ENCODE peak calls at places on chromosome 9, in ten cellular contexts. L, N, M, C, V, W, R, E, J and K are unnamed samples.

GRCh38 chr9:79611091-79611614 is 39.4 kb downstream of the TLE4 start:
- DNase-seq in J (no peak), V (no peak), C (no peak), E (no peak), N (no peak), W (no peak), L (no peak), M (no peak), R (no peak), K (no peak)

GRCh38 chr9:26142631-26143030 is 464.4 kb upstream of the TUSC1 start:
- DNase-seq in J (no peak), M (no peak), W (no peak), V (no peak), E (no peak), C (no peak), L (no peak), R (no peak), N (no peak), K (no peak)

GRCh38 chr9:111916234-111916645 is 19.6 kb downstream of the UGCG start:
- DNase-seq in C (no peak), V (no peak), E (no peak), M (no peak), W (no peak), J (no peak), N (no peak), L (no peak), R (no peak), K (no peak)

GRCh38 chr9:131335356-131335755 is 45.8 kb downstream of the PLPP7 start:
- DNase-seq in L (no peak), M (peak), C (no peak), V (no peak), R (no peak), W (no peak), N (no peak), E (no peak), J (no peak), K (no peak)

GRCh38 chr9:98288876-98289275 is 33.4 kb upstream of the TBC1D2 start:
- DNase-seq in L (no peak), C (no peak), E (peak), W (peak), V (no peak), N (no peak), J (no peak), M (no peak), R (no peak), K (no peak)

GRCh38 chr9:18799420-18799819 is 233.6 kb downstream of the SAXO1 start:
- DNase-seq in R (no peak), L (no peak), N (no peak), M (no peak), J (no peak), E (no peak), W (no peak), C (no peak), V (no peak), K (no peak)

GRCh38 chr9:134396825-134397224 is 70.6 kb downstream of the RXRA start:
- DNase-seq in V (no peak), W (no peak), J (no peak), E (no peak), L (no peak), R (no peak), C (no peak), N (no peak), M (no peak), K (no peak)

GRCh38 chr9:113687680-113688371 is 188.3 kb upstream of the ZNF618 start:
- DNase-seq in C (no peak), R (no peak), W (no peak), M (no peak), J (no peak), L (no peak), V (no peak), E (no peak), N (no peak), K (no peak)

GRCh38 chr9:26919698-26920097 is 27.1 kb upstream of the CAAP1 start:
- DNase-seq in E (no peak), C (no peak), M (no peak), J (no peak), W (no peak), N (no peak), V (no peak), R (no peak), L (no peak), K (no peak)

GRCh38 chr9:91698266-91698665 is 251.8 kb downstream of the ROR2 start:
- DNase-seq in E (no peak), L (no peak), V (no peak), J (no peak), W (no peak), N (no peak), M (no peak), R (no peak), C (no peak), K (no peak)

GRCh38 chr9:130707225-130707976 is 13.8 kb downstream of the EXOSC2 start:
- DNase-seq in C (no peak), E (peak), N (peak), L (peak), W (peak), M (peak), V (no peak), J (peak), R (no peak), K (no peak)

GRCh38 chr9:109020982-109021511 is 7.7 kb upstream of the CTNNAL1 start:
- DNase-seq in M (no peak), W (no peak), R (no peak), L (no peak), J (no peak), N (no peak), V (no peak), E (no peak), C (no peak), K (no peak)

GRCh38 chr9:125663127-125663526 is 43.9 kb downstream of the MAPKAP1 start:
- DNase-seq in J (no peak), V (no peak), R (peak), W (no peak), N (no peak), C (peak), M (no peak), E (no peak), L (no peak), K (no peak)

GRCh38 chr9:20722221-20722620 is 38.2 kb downstream of the FOCAD start:
- DNase-seq in J (no peak), L (no peak), E (no peak), V (no peak), C (no peak), W (no peak), R (no peak), N (no peak), M (no peak), K (no peak)

GRCh38 chr9:20728493-20729220 is 44.6 kb downstream of the FOCAD start:
- DNase-seq in N (no peak), C (no peak), L (no peak), E (no peak), M (no peak), J (peak), V (no peak), W (no peak), R (no peak), K (no peak)

GRCh38 chr9:20729545-20729944 is 45.5 kb downstream of the FOCAD start:
- DNase-seq in N (no peak), J (no peak), V (no peak), C (no peak), W (no peak), M (no peak), E (no peak), L (no peak), R (no peak), K (no peak)

GRCh38 chr9:20725675-20726074 is 41.6 kb downstream of the FOCAD start:
- DNase-seq in L (no peak), V (no peak), J (peak), R (no peak), C (no peak), M (no peak), N (no peak), W (no peak), E (no peak), K (no peak)

DNA sequence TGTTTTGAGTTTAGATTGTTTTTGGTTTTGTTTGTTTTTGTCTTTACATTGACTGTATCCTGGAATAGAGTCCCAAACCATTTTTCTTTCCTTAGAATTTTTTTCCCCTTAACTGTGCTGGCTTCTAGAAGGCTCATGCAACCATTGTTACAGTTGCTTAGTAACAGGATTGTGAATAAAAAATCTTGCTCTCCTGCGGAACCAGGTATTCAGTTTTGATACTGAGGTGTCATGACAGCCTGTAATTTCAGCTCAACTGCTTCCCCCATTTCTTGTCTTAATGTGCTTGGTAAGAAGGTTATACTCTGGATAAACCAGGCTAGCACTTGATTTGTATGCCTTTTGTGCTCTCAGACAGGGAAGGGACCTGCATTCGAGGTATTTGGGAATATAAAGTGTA is 42.1 kb downstream of the FOCAD start:
- DNase-seq in N (no peak), V (no peak), W (no peak), C (no peak), R (no peak), E (no peak), L (no peak), M (no peak), J (peak), K (no peak)
- TF ChIP-seq POLR2AphosphoS5 in N (no peak), V (no peak), W (no peak), C (no peak), R (no peak), E (no peak), L (no peak), M (no peak), J (no peak), K (no peak)

DNA sequence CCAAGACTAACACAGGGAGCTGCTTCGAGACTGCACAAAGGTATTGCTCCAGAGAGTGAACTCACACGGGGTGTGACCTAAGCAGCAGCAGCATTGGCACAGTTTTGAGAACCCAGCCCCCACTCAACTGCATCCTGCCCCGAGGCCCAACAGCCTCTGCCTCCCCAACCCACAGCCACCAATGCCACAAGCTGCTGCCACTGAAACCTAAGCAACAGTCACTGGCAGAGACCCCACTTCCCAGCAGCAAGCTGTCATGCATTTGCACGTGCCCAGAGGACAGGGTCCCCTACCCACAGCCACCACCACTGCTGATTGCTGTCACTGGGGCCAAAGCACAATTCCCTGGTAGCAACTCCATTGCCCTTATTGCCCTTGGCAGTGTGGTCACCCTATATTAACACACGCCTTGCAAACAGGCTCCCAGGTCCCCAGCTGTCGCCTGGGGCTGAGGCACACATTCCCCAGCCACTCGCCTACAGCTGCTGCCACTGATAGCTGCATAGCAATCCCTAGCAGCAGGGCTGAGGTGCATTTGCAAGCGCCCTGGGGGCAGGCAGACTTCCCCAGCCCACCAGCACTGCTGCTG is 141.0 kb downstream of the AGTPBP1 start:
- DNase-seq in W (no peak), V (no peak), N (no peak), E (no peak), C (no peak), M (no peak), J (no peak), R (no peak), L (no peak), K (no peak)
- H3K27ac ChIP-seq in W (no peak), V (no peak), N (no peak), E (no peak), C (no peak), M (no peak), J (no peak), R (no peak), L (no peak), K (no peak)

GRCh38 chr9:36204906-36205547 is 14.3 kb downstream of the CLTA start:
- DNase-seq in N (no peak), E (no peak), C (no peak), M (peak), R (no peak), J (no peak), L (no peak), W (no peak), V (no peak), K (no peak)
- TF ChIP-seq POLR2AphosphoS5 in N (no peak), E (no peak), C (no peak), M (no peak), R (no peak), J (no peak), L (no peak), W (no peak), V (no peak), K (no peak)

GRCh38 chr9:85528607-85529006 is 213.1 kb downstream of the AGTPBP1 start:
- DNase-seq in N (no peak), J (no peak), M (no peak), V (no peak), C (no peak), R (no peak), L (no peak), W (no peak), E (no peak), K (no peak)
- H3K27ac ChIP-seq in N (no peak), J (no peak), M (peak), V (no peak), C (no peak), R (no peak), L (no peak), W (no peak), E (no peak), K (no peak)

DNA sequence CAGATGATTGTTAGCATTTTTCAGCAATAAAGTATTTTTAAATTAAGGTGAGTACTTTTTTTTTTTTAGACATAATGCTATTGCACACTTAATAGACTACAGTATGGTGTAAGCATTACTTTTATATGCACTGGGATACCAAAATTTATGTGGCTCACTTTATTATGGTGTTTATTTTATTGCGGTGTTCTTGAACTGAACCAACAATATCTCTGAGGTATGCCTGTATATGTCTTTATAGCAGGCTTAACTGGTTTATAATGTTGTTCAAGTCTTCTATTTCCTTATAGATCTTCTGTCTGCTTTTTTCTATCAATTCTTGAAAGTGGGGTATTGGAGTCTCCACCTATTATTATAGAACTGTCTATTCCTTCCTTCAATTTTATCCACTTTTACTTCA is 18.0 kb downstream of the ZBTB43 start:
- DNase-seq in W (no peak), C (no peak), L (no peak), N (no peak), J (no peak), R (no peak), E (no peak), V (no peak), M (no peak), K (no peak)
- TF ChIP-seq POLR2AphosphoS5 in W (no peak), C (no peak), L (no peak), N (no peak), J (peak), R (no peak), E (no peak), V (no peak), M (no peak), K (no peak)

DNA sequence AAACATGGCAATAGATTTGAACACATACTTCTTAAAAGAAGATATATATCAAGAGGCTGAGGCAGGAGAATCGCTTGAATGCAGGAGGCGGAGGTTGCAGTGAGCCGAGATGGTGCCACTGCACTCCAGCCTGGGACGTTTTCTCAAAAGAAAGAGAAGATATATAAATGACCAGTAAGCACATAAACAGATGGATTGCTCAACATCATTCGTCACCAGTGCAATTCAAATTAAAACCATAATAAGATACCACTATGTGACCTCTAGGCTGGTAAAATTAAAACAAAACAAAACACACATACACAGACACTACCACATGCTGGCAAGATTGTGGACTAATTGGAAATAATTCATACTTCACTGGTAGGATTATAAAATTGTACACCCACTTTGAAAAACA is 5.3 kb upstream of the TXN start:
- DNase-seq in N (no peak), J (no peak), L (no peak), R (no peak), C (no peak), W (no peak), M (no peak), E (no peak), V (no peak), K (no peak)
- H3K27ac ChIP-seq in N (no peak), J (no peak), L (no peak), R (no peak), C (no peak), W (no peak), M (no peak), E (no peak), V (no peak), K (no peak)

GRCh38 chr9:36995927-36996471 is 38.1 kb downstream of the PAX5 start:
- DNase-seq in W (peak), L (peak), M (no peak), V (no peak), R (peak), N (no peak), C (peak), E (peak), J (peak), K (no peak)
- TF ChIP-seq POLR2AphosphoS5 in W (no peak), L (no peak), M (no peak), V (no peak), R (no peak), N (no peak), C (no peak), E (no peak), J (no peak), K (no peak)

DNA sequence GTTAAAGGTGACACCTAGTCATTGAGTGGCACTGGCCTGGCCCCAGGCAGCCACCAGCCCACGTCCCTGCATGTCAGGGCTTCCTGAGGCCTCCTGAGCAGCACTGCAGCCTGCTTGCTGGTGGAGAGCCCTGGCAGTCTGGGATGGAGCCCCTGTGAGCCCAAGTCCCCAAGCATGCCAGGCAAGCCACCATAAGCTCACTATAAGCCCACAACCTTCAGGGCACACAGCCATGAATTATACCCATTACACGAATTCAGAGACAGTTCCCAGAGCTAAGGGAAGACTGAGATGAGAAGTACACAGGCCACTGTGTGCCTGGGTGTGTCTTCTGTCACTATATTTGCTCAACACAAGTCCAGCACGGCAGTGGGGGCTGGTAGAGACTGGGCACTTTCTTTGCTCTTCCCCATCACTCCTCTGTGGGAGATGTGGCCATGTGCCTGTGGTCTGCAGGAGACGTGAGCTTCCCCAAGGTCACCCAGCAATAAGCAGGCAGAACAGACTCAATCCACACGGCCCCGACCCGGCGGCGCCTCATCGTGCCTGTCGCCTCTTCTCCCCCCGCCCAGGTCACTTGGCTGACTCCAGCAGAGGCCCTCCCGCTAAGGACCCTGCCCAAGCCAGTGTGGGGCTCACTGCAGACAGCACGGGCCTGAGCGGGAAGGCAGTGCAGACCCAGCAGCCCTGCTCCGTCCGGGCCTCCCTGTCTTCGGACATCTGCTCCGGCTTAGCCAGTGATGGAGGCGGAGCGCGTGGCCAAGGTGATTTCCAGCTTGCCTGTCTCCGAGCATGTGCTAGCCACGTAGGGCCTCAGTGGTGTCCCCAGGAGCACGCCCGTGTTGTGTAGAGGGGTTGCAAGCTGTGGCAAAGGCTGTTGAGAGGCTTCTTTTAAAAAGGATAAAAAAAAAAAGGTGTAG is 114.8 kb downstream of the WNK2 start:
- DNase-seq in W (no peak), N (peak), M (peak), E (peak), V (peak), R (no peak), J (no peak), L (no peak), C (no peak), K (no peak)
- H3K27ac ChIP-seq in W (peak), N (no peak), M (no peak), E (peak), V (no peak), R (no peak), J (peak), L (no peak), C (no peak), K (no peak)

DNA sequence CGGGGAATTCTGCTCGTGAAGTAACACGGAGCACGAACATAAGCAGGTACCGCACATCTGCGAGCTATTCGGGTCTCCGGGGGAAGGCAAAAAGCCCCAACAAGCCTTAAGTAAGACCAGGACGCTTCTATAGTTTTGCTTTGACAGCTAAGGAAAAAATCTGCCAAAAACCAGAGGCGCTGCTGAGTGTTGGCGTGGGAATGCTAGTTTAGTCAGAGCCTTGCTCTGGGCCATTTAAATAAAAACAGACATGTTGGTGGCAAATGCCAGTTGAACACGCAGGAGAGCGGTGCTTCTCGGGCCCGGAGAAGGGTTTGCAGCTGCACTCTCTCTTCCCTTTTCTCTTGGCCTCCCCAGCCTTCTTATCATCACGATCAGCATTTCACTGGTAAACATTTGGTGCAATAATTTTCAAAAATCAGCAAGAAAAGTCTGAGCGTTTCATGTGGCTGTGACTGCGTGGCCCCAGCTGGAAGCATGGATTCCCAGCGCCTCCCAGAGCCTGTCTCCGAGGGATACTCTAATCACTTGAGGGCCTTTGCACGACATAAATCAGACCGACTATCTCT is 6.4 kb upstream of the NOTCH1 start:
- DNase-seq in J (no peak), M (no peak), E (no peak), V (no peak), C (no peak), N (no peak), L (no peak), W (no peak), R (no peak), K (peak)
- TF ChIP-seq POLR2AphosphoS5 in J (peak), M (peak), E (no peak), V (no peak), C (no peak), N (no peak), L (peak), W (no peak), R (no peak), K (no peak)